ENCODE peak calls at places on chromosomes 2 and 18, in six cellular contexts. F is amniotic epithelial cell; A is AG08396; V is NCI-H2029 treated with DMSO at 0.1 percent for 48 hours; E is stimulated activated CD4-positive, alpha-beta T cell treated with anti-CD3 and anti-CD28 coated beads, TNF-alpha, amount 100 ng/mL, for 4 hours; J is HCEC 1CT. I is an unnamed sample.

GRCh38 chr2:122077771-122078170 is 322.3 kb downstream of the TSN start:
- DNase-seq in F (no peak), V (no peak), J (no peak), A (no peak), E (no peak), I (no peak)

GRCh38 chr2:7452110-7452851 is 535.1 kb downstream of the RNF144A start:
- DNase-seq in F (no peak), J (no peak), V (no peak), A (no peak), E (no peak), I (no peak)

GRCh38 chr2:219464286-219465032 is 29.8 kb downstream of the SPEG start:
- DNase-seq in E (no peak), J (no peak), F (no peak), A (no peak), V (no peak), I (no peak)

GRCh38 chr18:45014047-45014501 is 333.4 kb downstream of the SETBP1 start:
- DNase-seq in A (peak), F (peak), V (no peak), J (no peak), E (no peak), I (peak)

GRCh38 chr2:70992945-70993688 is 1.6 kb downstream of the TEX261 start:
- DNase-seq in E (no peak), A (no peak), J (no peak), F (no peak), V (no peak), I (no peak)

GRCh38 chr18:54647176-54647575 is 56.1 kb downstream of the DYNAP start:
- DNase-seq in A (no peak), J (peak), E (no peak), F (peak), V (no peak), I (no peak)

GRCh38 chr2:85222792-85223191 is 89.6 kb downstream of the TCF7L1 start:
- DNase-seq in J (no peak), E (no peak), V (peak), A (no peak), F (peak), I (no peak)

GRCh38 chr2:191581003-191581402 is 96.9 kb upstream of the NABP1 start:
- DNase-seq in A (no peak), J (no peak), V (no peak), F (no peak), E (no peak), I (no peak)

GRCh38 chr2:40034198-40034597 is 255.1 kb upstream of the THUMPD2 start:
- DNase-seq in F (peak), J (peak), E (no peak), V (no peak), A (peak), I (no peak)

GRCh38 chr2:150122871-150123588 is 364.4 kb downstream of the RND3 start:
- DNase-seq in E (no peak), J (no peak), A (no peak), V (no peak), F (no peak), I (no peak)

GRCh38 chr18:3979024-3979423 is 476.1 kb downstream of the DLGAP1 start:
- DNase-seq in F (no peak), E (no peak), V (no peak), J (no peak), A (no peak), I (no peak)

GRCh38 chr2:170122883-170123547 is 54.9 kb upstream of the MYO3B start:
- DNase-seq in F (peak), V (no peak), J (peak), E (no peak), A (peak), I (no peak)

GRCh38 chr18:56935531-56936040 is 211.3 kb upstream of the BOD1L2 start:
- DNase-seq in J (no peak), V (no peak), A (no peak), F (no peak), E (no peak), I (no peak)

I was measured in uterus.